ENCODE peak calls at places on chromosomes 5 and 9, in four cellular contexts. One of them, this sample, is unnamed.

GRCh38 chr9:112555844-112556482 is 69.3 kb downstream of the KIAA1958 start:
- DNase-seq in neural progenitor cell: no peak
- DNase-seq in ovary: no peak
- DNase-seq in Peyer's patch: peak; percentile 80
- DNase-seq in this sample: no peak

GRCh38 chr9:100715100-100715379 is 137.2 kb downstream of the CAVIN4 start:
- DNase-seq in Peyer's patch: no peak
- DNase-seq in neural progenitor cell: no peak
- DNase-seq in ovary: no peak
- DNase-seq in this sample: no peak

GRCh38 chr9:95757026-95757425 is 118.5 kb upstream of the ERCC6L2 start:
- DNase-seq in Peyer's patch: no peak
- DNase-seq in ovary: no peak
- DNase-seq in neural progenitor cell: no peak
- DNase-seq in this sample: peak; percentile 93

GRCh38 chr9:98572796-98573195 is 135.9 kb downstream of the GABBR2 start:
- DNase-seq in neural progenitor cell: no peak
- DNase-seq in Peyer's patch: no peak
- DNase-seq in ovary: no peak
- DNase-seq in this sample: no peak

GRCh38 chr5:176612008-176612407 is 2.1 kb upstream of the GPRIN1 start:
- DNase-seq in ovary: no peak
- DNase-seq in neural progenitor cell: no peak
- DNase-seq in Peyer's patch: no peak
- DNase-seq in this sample: no peak

GRCh38 chr5:75617746-75618352 is 6.6 kb downstream of the ANKDD1B start:
- DNase-seq in Peyer's patch: no peak
- DNase-seq in neural progenitor cell: no peak
- DNase-seq in ovary: no peak
- DNase-seq in this sample: no peak

GRCh38 chr9:125829743-125830142 is 82.6 kb downstream of the PBX3 start:
- DNase-seq in ovary: no peak
- DNase-seq in neural progenitor cell: no peak
- DNase-seq in Peyer's patch: no peak
- DNase-seq in this sample: peak; percentile 56

GRCh38 chr5:124892185-124892848 is 145.9 kb upstream of the ZNF608 start:
- DNase-seq in neural progenitor cell: no peak
- DNase-seq in ovary: no peak
- DNase-seq in Peyer's patch: no peak
- DNase-seq in this sample: no peak

GRCh38 chr9:101311759-101312420 is 72.9 kb downstream of the BAAT start:
- DNase-seq in Peyer's patch: no peak
- DNase-seq in neural progenitor cell: peak; percentile 89
- DNase-seq in ovary: no peak
- DNase-seq in this sample: peak; percentile 88

GRCh38 chr5:174751154-174751990 is 27.0 kb downstream of the MSX2 start:
- DNase-seq in neural progenitor cell: peak; percentile 83
- DNase-seq in ovary: no peak
- DNase-seq in Peyer's patch: no peak
- DNase-seq in this sample: no peak

GRCh38 chr9:107251756-107252322 is 31.2 kb upstream of the RAD23B start:
- DNase-seq in neural progenitor cell: no peak
- DNase-seq in ovary: peak; percentile 74
- DNase-seq in Peyer's patch: no peak
- DNase-seq in this sample: peak; percentile 98

GRCh38 chr9:124532897-124533296 is 25.7 kb upstream of the NR5A1 start:
- DNase-seq in Peyer's patch: no peak
- DNase-seq in neural progenitor cell: no peak
- DNase-seq in ovary: no peak
- DNase-seq in this sample: no peak

GRCh38 chr9:135343733-135344522 is 135.7 kb upstream of the PPP1R26 start:
- DNase-seq in Peyer's patch: peak; percentile 75
- DNase-seq in ovary: peak; percentile 52
- DNase-seq in neural progenitor cell: peak; percentile 90
- DNase-seq in this sample: peak; percentile 16

GRCh38 chr5:3226171-3226570 is 369.5 kb upstream of the IRX1 start:
- DNase-seq in Peyer's patch: no peak
- DNase-seq in ovary: no peak
- DNase-seq in neural progenitor cell: no peak
- DNase-seq in this sample: no peak

GRCh38 chr5:177457239-177458121 is 10.9 kb downstream of the PRR7 start:
- DNase-seq in neural progenitor cell: peak; percentile 99
- DNase-seq in ovary: peak; percentile 72
- DNase-seq in Peyer's patch: peak; percentile 72
- DNase-seq in this sample: peak; percentile 95

GRCh38 chr9:110048976-110049698 is 158.8 kb downstream of the C9orf152 start:
- DNase-seq in Peyer's patch: no peak
- DNase-seq in neural progenitor cell: peak; percentile 38
- DNase-seq in ovary: no peak
- DNase-seq in this sample: peak; percentile 58

GRCh38 chr5:79774171-79774854 is 84.7 kb downstream of the CMYA5 start:
- DNase-seq in Peyer's patch: no peak
- DNase-seq in ovary: no peak
- DNase-seq in neural progenitor cell: peak; percentile 74
- DNase-seq in this sample: peak; percentile 12

GRCh38 chr5:78755822-78756429 is 107.4 kb upstream of the LHFPL2 start:
- DNase-seq in Peyer's patch: no peak
- DNase-seq in ovary: no peak
- DNase-seq in neural progenitor cell: no peak
- DNase-seq in this sample: no peak

GRCh38 chr9:92749934-92750315 is 14.7 kb downstream of the BICD2 start:
- DNase-seq in Peyer's patch: no peak
- DNase-seq in ovary: no peak
- DNase-seq in neural progenitor cell: no peak
- DNase-seq in this sample: no peak

GRCh38 chr5:38607396-38607795 is 51.0 kb upstream of the LIFR start:
- DNase-seq in Peyer's patch: no peak
- DNase-seq in neural progenitor cell: no peak
- DNase-seq in ovary: peak; percentile 31
- DNase-seq in this sample: peak; percentile 85

GRCh38 chr5:173486355-173486754 is 130.1 kb downstream of the BOD1 start:
- DNase-seq in neural progenitor cell: no peak
- DNase-seq in ovary: no peak
- DNase-seq in Peyer's patch: no peak
- DNase-seq in this sample: no peak

GRCh38 chr5:80780761-80781285 is 126.0 kb upstream of the DHFR start:
- DNase-seq in neural progenitor cell: no peak
- DNase-seq in ovary: no peak
- DNase-seq in Peyer's patch: no peak
- DNase-seq in this sample: no peak

GRCh38 chr5:176824604-176825003 is 14.2 kb downstream of the UNC5A start:
- DNase-seq in neural progenitor cell: no peak
- DNase-seq in ovary: no peak
- DNase-seq in Peyer's patch: no peak
- DNase-seq in this sample: no peak

GRCh38 chr5:143308726-143309125 is 94.8 kb downstream of the NR3C1 start:
- DNase-seq in Peyer's patch: no peak
- DNase-seq in ovary: no peak
- DNase-seq in neural progenitor cell: no peak
- DNase-seq in this sample: peak; percentile 46

GRCh38 chr5:75856056-75856455 is 138.8 kb upstream of the POC5 start:
- DNase-seq in Peyer's patch: no peak
- DNase-seq in neural progenitor cell: no peak
- DNase-seq in ovary: no peak
- DNase-seq in this sample: no peak

GRCh38 chr9:88077071-88077617 is 61.1 kb downstream of the SPATA31C2 start:
- DNase-seq in ovary: no peak
- DNase-seq in neural progenitor cell: no peak
- DNase-seq in Peyer's patch: no peak
- DNase-seq in this sample: no peak

GRCh38 chr9:88076286-88077070 is 61.8 kb downstream of the SPATA31C2 start:
- DNase-seq in ovary: peak; percentile 80
- DNase-seq in Peyer's patch: peak; percentile 94
- DNase-seq in neural progenitor cell: peak; percentile 83
- DNase-seq in this sample: peak; percentile 55

GRCh38 chr9:88074931-88075330 is 63.3 kb downstream of the SPATA31C2 start:
- DNase-seq in Peyer's patch: no peak
- DNase-seq in ovary: no peak
- DNase-seq in neural progenitor cell: no peak
- DNase-seq in this sample: no peak

GRCh38 chr9:88072831-88073365 is 65.4 kb downstream of the SPATA31C2 start:
- DNase-seq in neural progenitor cell: no peak
- DNase-seq in ovary: no peak
- DNase-seq in Peyer's patch: no peak
- DNase-seq in this sample: no peak

GRCh38 chr9:88075966-88076285 is 62.3 kb downstream of the SPATA31C2 start:
- DNase-seq in Peyer's patch: no peak
- DNase-seq in neural progenitor cell: no peak
- DNase-seq in ovary: no peak
- DNase-seq in this sample: no peak
- H3K4me3 ChIP-seq in Peyer's patch: peak overlapping the region; percentile 74
- H3K4me3 ChIP-seq in neural progenitor cell: peak overlapping the region; percentile 59
- H3K4me3 ChIP-seq in ovary: peak overlapping the region; percentile 50
- H3K4me3 ChIP-seq in this sample: peak overlapping the region; percentile 71

GRCh38 chr9:134025606-134026541 is 593 bp downstream of the BRD3OS start:
- DNase-seq in neural progenitor cell: peak; percentile 88
- DNase-seq in ovary: peak; percentile 39
- DNase-seq in Peyer's patch: no peak
- DNase-seq in this sample: peak; percentile 33
- TF ChIP-seq CTCF in neural progenitor cell: peak; percentile 52
- TF ChIP-seq CTCF in ovary: no peak
- TF ChIP-seq CTCF in Peyer's patch: peak; percentile 42
- TF ChIP-seq CTCF in this sample: peak; percentile 27

GRCh38 chr9:35962126-35962906 is 4.4 kb upstream of the OR2S2 start:
- DNase-seq in ovary: no peak
- DNase-seq in neural progenitor cell: peak; percentile 48
- DNase-seq in Peyer's patch: no peak
- DNase-seq in this sample: peak; percentile 78
- H3K4me3 ChIP-seq in ovary: no peak overlapping the region
- H3K4me3 ChIP-seq in neural progenitor cell: no peak overlapping the region
- H3K4me3 ChIP-seq in Peyer's patch: no peak overlapping the region
- H3K4me3 ChIP-seq in this sample: peak overlapping the region; percentile 28

GRCh38 chr9:13213337-13213736 is 66.2 kb downstream of the MPDZ start:
- DNase-seq in Peyer's patch: no peak
- DNase-seq in ovary: no peak
- DNase-seq in neural progenitor cell: no peak
- DNase-seq in this sample: peak; percentile 68
- TF ChIP-seq CTCF in Peyer's patch: no peak
- TF ChIP-seq CTCF in ovary: peak; percentile 22
- TF ChIP-seq CTCF in neural progenitor cell: peak; percentile 23
- TF ChIP-seq CTCF in this sample: peak; percentile 43

DNA sequence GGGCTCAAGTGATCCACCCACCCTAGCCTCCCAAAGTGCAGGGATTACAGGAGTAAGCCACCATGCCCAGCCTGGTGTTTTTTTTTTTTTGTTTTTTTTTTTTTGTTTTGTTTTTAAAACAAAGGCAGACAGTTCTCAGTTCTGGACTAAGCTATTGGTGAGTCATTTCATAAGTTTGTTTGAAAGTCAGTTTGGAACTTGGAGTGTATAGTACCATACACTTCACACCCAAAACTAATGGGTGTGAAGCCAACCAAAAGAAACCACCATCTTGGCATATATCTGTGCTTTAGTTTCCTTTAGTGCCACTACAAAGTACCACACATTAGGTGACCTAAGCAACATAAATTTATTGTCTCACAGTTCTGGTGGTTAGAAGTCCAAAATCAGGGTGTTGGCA is 13.4 kb downstream of the MAST4 start:
- DNase-seq in Peyer's patch: no peak
- DNase-seq in neural progenitor cell: no peak
- DNase-seq in ovary: no peak
- DNase-seq in this sample: no peak
- H3K4me3 ChIP-seq in Peyer's patch: no peak overlapping the region
- H3K4me3 ChIP-seq in neural progenitor cell: no peak overlapping the region
- H3K4me3 ChIP-seq in ovary: no peak overlapping the region
- H3K4me3 ChIP-seq in this sample: no peak overlapping the region